ENCODE peak calls at places on chromosomes 7 and 10, in eight cellular contexts. H is adrenal gland, J is HCT116, Y is B cell, G is tibial artery, R is GM13977, E is cardiac muscle cell, M is tibial nerve. N is an unnamed sample.

GRCh38 chr7:81195033-81195432 is 276.2 kb upstream of the SEMA3C start:
- DNase-seq in H (no peak), J (no peak), Y (no peak), G (no peak), R (no peak), E (no peak), M (no peak), N (no peak)

GRCh38 chr7:129576138-129576537 is 35.4 kb upstream of the NRF1 start:
- DNase-seq in H (no peak), J (no peak), Y (no peak), G (no peak), R (no peak), E (no peak), M (no peak), N (no peak)

GRCh38 chr7:149811221-149811620 is 27.0 kb upstream of the ZNF862 start:
- DNase-seq in H (no peak), J (no peak), Y (no peak), G (no peak), R (no peak), E (no peak), M (no peak), N (peak)

GRCh38 chr10:108868881-108869280 is 1054.4 kb downstream of the XPNPEP1 start:
- DNase-seq in H (no peak), J (no peak), Y (no peak), G (no peak), R (no peak), E (no peak), M (no peak), N (no peak)

GRCh38 chr10:52740913-52741675 is 31.5 kb downstream of the MBL2 start:
- DNase-seq in H (peak), J (peak), Y (peak), G (no peak), R (peak), E (peak), M (peak), N (peak)

GRCh38 chr10:75076387-75076786 is 35.1 kb upstream of the SAMD8 start:
- DNase-seq in H (no peak), J (no peak), Y (no peak), G (no peak), R (no peak), E (no peak), M (no peak), N (no peak)

GRCh38 chr7:116710764-116711452 is 38.9 kb downstream of the MET start:
- DNase-seq in H (no peak), J (no peak), Y (no peak), G (no peak), R (no peak), E (no peak), M (no peak), N (no peak)

GRCh38 chr7:103918928-103919868 is 70.3 kb downstream of the RELN start:
- DNase-seq in H (no peak), J (no peak), Y (no peak), G (no peak), R (no peak), E (no peak), M (no peak), N (no peak)

GRCh38 chr10:129114588-129114987 is 352.5 kb upstream of the MGMT start:
- DNase-seq in H (no peak), J (no peak), Y (no peak), G (no peak), R (no peak), E (no peak), M (no peak), N (no peak)

GRCh38 chr10:14118953-14119352 is 211.8 kb downstream of the FRMD4A start:
- DNase-seq in H (no peak), J (no peak), Y (no peak), G (no peak), R (no peak), E (no peak), M (no peak), N (no peak)

GRCh38 chr10:121282797-121283515 is 315.3 kb downstream of the FGFR2 start:
- DNase-seq in H (no peak), J (no peak), Y (no peak), G (no peak), R (no peak), E (no peak), M (no peak), N (no peak)

GRCh38 chr7:157775560-157776332 is 438.9 kb downstream of the DNAJB6 start:
- DNase-seq in H (no peak), J (no peak), Y (no peak), G (no peak), R (no peak), E (no peak), M (no peak), N (no peak)

GRCh38 chr7:91082854-91083495 is 181.3 kb upstream of the FZD1 start:
- DNase-seq in H (no peak), J (no peak), Y (peak), G (no peak), R (peak), E (peak), M (no peak), N (peak)

GRCh38 chr7:125136341-125136740 is 206.7 kb upstream of the POT1 start:
- DNase-seq in H (no peak), J (peak), Y (no peak), G (no peak), R (no peak), E (no peak), M (no peak), N (no peak)

GRCh38 chr7:20778063-20778721 is 8.5 kb downstream of the SP8 start:
- DNase-seq in H (peak), J (no peak), Y (peak), G (no peak), R (peak), E (peak), M (no peak), N (no peak)

GRCh38 chr7:22858640-22859561 is 36.3 kb upstream of the TOMM7 start:
- DNase-seq in H (no peak), J (peak), Y (no peak), G (no peak), R (no peak), E (peak), M (no peak), N (peak)

GRCh38 chr7:3573151-3573550 is 272.1 kb downstream of the SDK1 start:
- DNase-seq in H (no peak), J (no peak), Y (no peak), G (no peak), R (no peak), E (no peak), M (no peak), N (no peak)

GRCh38 chr7:105014725-105015630 is 973 bp downstream of the KMT2E start:
- DNase-seq in H (peak), J (no peak), Y (peak), G (peak), R (peak), E (peak), M (peak), N (no peak)

GRCh38 chr7:83655951-83656556 is 7.1 kb upstream of the SEMA3E start:
- DNase-seq in H (peak), J (peak), Y (no peak), G (no peak), R (peak), E (peak), M (peak), N (peak)

GRCh38 chr7:16421333-16422099 is at the start of gene CRPPA:
- DNase-seq in H (peak), J (no peak), Y (peak), G (peak), R (no peak), E (peak), M (peak), N (peak)

GRCh38 chr7:17946591-17946990 is 6.3 kb upstream of the SNX13 start:
- DNase-seq in H (no peak), J (no peak), Y (peak), G (no peak), R (peak), E (no peak), M (no peak), N (no peak)

GRCh38 chr7:8051373-8051772 is 82.8 kb downstream of the GLCCI1 start:
- DNase-seq in H (no peak), J (no peak), Y (no peak), G (no peak), R (no peak), E (no peak), M (no peak), N (no peak)

GRCh38 chr7:79361214-79361613 is 92.3 kb downstream of the MAGI2 start:
- DNase-seq in H (no peak), J (peak), Y (no peak), G (no peak), R (no peak), E (no peak), M (no peak), N (no peak)

GRCh38 chr7:27606270-27607209 is 56.1 kb downstream of the HIBADH start:
- DNase-seq in H (no peak), J (no peak), Y (no peak), G (no peak), R (no peak), E (peak), M (no peak), N (peak)

GRCh38 chr7:2818653-2819052 is 25.5 kb downstream of the GNA12 start:
- DNase-seq in H (no peak), J (no peak), Y (no peak), G (no peak), R (no peak), E (no peak), M (no peak), N (no peak)

GRCh38 chr7:151429555-151430331 is 10.2 kb downstream of the CRYGN start:
- DNase-seq in H (no peak), J (no peak), Y (no peak), G (no peak), R (peak), E (peak), M (no peak), N (no peak)

GRCh38 chr7:41574377-41574776 is 128.5 kb downstream of the INHBA start:
- DNase-seq in H (no peak), J (no peak), Y (no peak), G (no peak), R (no peak), E (peak), M (no peak), N (peak)

GRCh38 chr10:32540691-32541470 is 94.9 kb downstream of the CCDC7 start:
- DNase-seq in H (no peak), J (no peak), Y (no peak), G (no peak), R (no peak), E (no peak), M (no peak), N (no peak)

GRCh38 chr7:116571037-116571436 is 46.2 kb downstream of the CAV1 start:
- DNase-seq in H (no peak), J (no peak), Y (no peak), G (no peak), R (no peak), E (peak), M (no peak), N (peak)

GRCh38 chr10:93757766-93758509 is at the start of gene LGI1:
- DNase-seq in H (no peak), J (no peak), Y (no peak), G (no peak), R (no peak), E (peak), M (no peak), N (no peak)

GRCh38 chr10:52615756-52616419 is 156.7 kb downstream of the MBL2 start:
- DNase-seq in H (no peak), J (no peak), Y (no peak), G (no peak), R (no peak), E (no peak), M (no peak), N (peak)

GRCh38 chr10:131288648-131289047 is 22.9 kb downstream of the TCERG1L start:
- DNase-seq in H (no peak), J (no peak), Y (no peak), G (no peak), R (no peak), E (no peak), M (no peak), N (no peak)

GRCh38 chr10:60456053-60456452 is 66.4 kb upstream of the ANK3 start:
- DNase-seq in H (no peak), J (no peak), Y (no peak), G (no peak), R (no peak), E (no peak), M (no peak), N (peak)
- TF ChIP-seq CTCF in H (no peak), J (peak), Y (no peak), G (no peak), R (no peak), E (peak), M (no peak), N (peak)

GRCh38 chr7:33886100-33886623 is 19.2 kb upstream of the BMPER start:
- DNase-seq in H (no peak), J (no peak), Y (no peak), G (no peak), R (no peak), E (no peak), M (no peak), N (peak)
- TF ChIP-seq CTCF in H (no peak), J (peak), Y (no peak), G (no peak), R (no peak), E (peak), M (no peak), N (peak)

GRCh38 chr10:48400129-48400849 is 93.8 kb downstream of the MAPK8 start:
- DNase-seq in H (no peak), J (no peak), Y (no peak), G (no peak), R (no peak), E (no peak), M (no peak), N (peak)
- TF ChIP-seq CTCF in H (no peak), J (no peak), Y (no peak), G (no peak), R (no peak), E (no peak), M (no peak), N (peak)

GRCh38 chr10:4533626-4534025 is 292.4 kb upstream of the AKR1E2 start:
- DNase-seq in H (no peak), J (no peak), Y (no peak), G (no peak), R (no peak), E (peak), M (no peak), N (no peak)

GRCh38 chr10:4532976-4533375 is 293.0 kb upstream of the AKR1E2 start:
- DNase-seq in H (no peak), J (no peak), Y (no peak), G (no peak), R (no peak), E (peak), M (no peak), N (no peak)

GRCh38 chr10:4535531-4535930 is 290.5 kb upstream of the AKR1E2 start:
- DNase-seq in H (no peak), J (no peak), Y (no peak), G (no peak), R (no peak), E (no peak), M (no peak), N (no peak)

GRCh38 chr10:4541292-4541691 is 284.7 kb upstream of the AKR1E2 start:
- DNase-seq in H (no peak), J (peak), Y (no peak), G (peak), R (no peak), E (peak), M (no peak), N (peak)

DNA sequence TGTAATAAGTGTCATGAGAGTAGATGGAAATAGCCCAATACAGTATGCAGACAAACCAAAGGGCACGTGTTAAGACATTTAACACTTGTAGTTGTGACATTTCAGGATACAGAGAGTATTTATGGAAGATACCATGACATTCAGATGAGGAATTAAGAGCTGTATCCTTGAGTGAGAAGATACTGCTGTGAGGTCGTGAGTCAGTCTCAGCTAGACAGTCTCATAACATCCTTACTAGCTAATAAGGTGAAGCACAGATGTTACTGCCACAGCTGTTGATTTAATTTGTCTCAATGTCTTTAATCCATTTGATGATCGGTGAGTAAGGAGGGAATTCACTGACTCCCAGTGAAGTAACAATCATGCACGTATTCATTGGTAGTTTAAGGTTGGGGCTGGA is 288.0 kb upstream of the AKR1E2 start:
- DNase-seq in H (no peak), J (no peak), Y (no peak), G (no peak), R (no peak), E (no peak), M (no peak), N (no peak)
- TF ChIP-seq CTCF in H (no peak), J (no peak), Y (no peak), G (no peak), R (no peak), E (no peak), M (no peak), N (no peak)

GRCh38 chr7:36472141-36472729 is 82.6 kb downstream of the ANLN start:
- DNase-seq in H (no peak), J (no peak), Y (no peak), G (no peak), R (no peak), E (no peak), M (no peak), N (no peak)

GRCh38 chr7:36473454-36474282 is 84.0 kb downstream of the ANLN start:
- DNase-seq in H (peak), J (peak), Y (peak), G (no peak), R (peak), E (peak), M (no peak), N (no peak)

GRCh38 chr7:36474283-36475010 is 84.8 kb downstream of the ANLN start:
- DNase-seq in H (no peak), J (no peak), Y (no peak), G (no peak), R (no peak), E (peak), M (no peak), N (no peak)

GRCh38 chr7:36468361-36469140 is 78.9 kb downstream of the ANLN start:
- DNase-seq in H (no peak), J (no peak), Y (no peak), G (no peak), R (no peak), E (peak), M (no peak), N (no peak)

GRCh38 chr7:36469236-36469635 is 79.6 kb downstream of the ANLN start:
- DNase-seq in H (no peak), J (no peak), Y (no peak), G (no peak), R (no peak), E (no peak), M (no peak), N (no peak)
- TF ChIP-seq CTCF in H (no peak), J (no peak), Y (no peak), G (no peak), R (no peak), E (no peak), M (no peak), N (no peak)

GRCh38 chr10:60098676-60099601 is 192.6 kb upstream of the CCDC6 start:
- DNase-seq in H (no peak), J (peak), Y (no peak), G (no peak), R (peak), E (no peak), M (no peak), N (no peak)
- TF ChIP-seq CTCF in H (no peak), J (peak), Y (peak), G (peak), R (peak), E (peak), M (no peak), N (peak)

DNA sequence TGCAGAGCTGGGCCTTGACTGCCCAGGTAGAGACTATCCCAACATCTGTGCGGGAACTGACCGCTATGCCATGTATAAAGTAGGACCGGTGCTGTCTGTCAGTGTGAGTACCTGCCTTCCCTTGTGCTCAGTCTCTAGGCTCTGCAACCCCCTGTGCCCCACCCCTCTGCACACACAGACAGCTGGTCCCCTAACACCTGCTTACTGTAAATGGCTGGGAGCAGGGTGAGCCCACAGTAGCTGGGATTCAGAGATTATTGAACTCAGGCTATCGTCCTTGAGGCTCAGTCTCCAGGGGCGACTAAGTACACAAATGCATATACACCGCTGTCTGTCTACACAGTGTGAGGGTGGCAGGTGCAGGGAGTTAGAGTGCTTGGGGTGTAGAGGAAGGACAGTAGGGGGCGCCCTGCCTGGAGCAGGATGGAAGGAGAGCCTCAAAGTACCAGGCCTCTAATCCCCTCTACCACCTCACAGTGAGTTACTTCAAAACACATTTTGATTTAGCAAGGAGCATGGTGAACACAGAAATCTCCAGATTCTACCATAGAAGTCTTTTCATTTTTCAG is 12.9 kb downstream of the UPP1 start:
- DNase-seq in H (no peak), J (no peak), Y (no peak), G (no peak), R (no peak), E (no peak), M (no peak), N (no peak)
- TF ChIP-seq CTCF in H (no peak), J (peak), Y (peak), G (no peak), R (peak), E (peak), M (no peak), N (peak)

GRCh38 chr7:73436031-73436929 is 2.7 kb downstream of the FZD9 start:
- DNase-seq in H (peak), J (no peak), Y (no peak), G (no peak), R (no peak), E (no peak), M (no peak), N (no peak)
- TF ChIP-seq CTCF in H (no peak), J (peak), Y (no peak), G (no peak), R (no peak), E (no peak), M (no peak), N (no peak)

N was measured in HFFc6.